ENCODE peak calls at places on chromosome 19, in ten cellular contexts. Q, P, F, E, A, Z, R, L, U and M are unnamed samples. For H3K27me3, the result is how much of the 10 kb centered on the place peaks cover.

GRCh38 chr19:48539503-48540096 is 12.4 kb upstream of the SULT2B1 start:
- DNase-seq in Q (no peak), P (no peak), F (peak), E (no peak), A (no peak), Z (peak), R (no peak), L (no peak), U (peak), M (no peak)

GRCh38 chr19:35478794-35479193 is 11.5 kb downstream of the KRTDAP start:
- DNase-seq in Q (no peak), P (no peak), F (no peak), E (no peak), A (no peak), Z (no peak), R (no peak), L (no peak), U (no peak), M (no peak)

GRCh38 chr19:38650911-38651584 is 3.6 kb downstream of the ACTN4 start:
- DNase-seq in Q (no peak), P (no peak), F (peak), E (no peak), A (no peak), Z (no peak), R (no peak), L (no peak), U (no peak), M (no peak)

GRCh38 chr19:40191836-40192646 is 815 bp downstream of the MAP3K10 start:
- DNase-seq in Q (peak), P (no peak), F (no peak), E (no peak), A (peak), Z (peak), R (no peak), L (no peak), U (peak), M (no peak)

GRCh38 chr19:14632286-14632685 is 42.4 kb downstream of the ADGRE3 start:
- DNase-seq in Q (peak), P (no peak), F (peak), E (no peak), A (no peak), Z (no peak), R (peak), L (no peak), U (no peak), M (peak)

GRCh38 chr19:5080030-5080644 is 111.2 kb downstream of the KDM4B start:
- DNase-seq in Q (no peak), P (no peak), F (no peak), E (no peak), A (no peak), Z (no peak), R (no peak), L (no peak), U (no peak), M (no peak)

GRCh38 chr19:5964816-5965565 is 12.9 kb downstream of the RANBP3 start:
- DNase-seq in Q (no peak), P (no peak), F (no peak), E (no peak), A (no peak), Z (no peak), R (no peak), L (no peak), U (no peak), M (no peak)

GRCh38 chr19:18203408-18203862 is 407 bp downstream of the RAB3A start:
- DNase-seq in Q (no peak), P (peak), F (no peak), E (no peak), A (peak), Z (no peak), R (no peak), L (peak), U (peak), M (no peak)

GRCh38 chr19:5340637-5341447 is at the start of gene PTPRS:
- DNase-seq in Q (peak), P (peak), F (peak), E (no peak), A (peak), Z (peak), R (no peak), L (peak), U (peak), M (no peak)

GRCh38 chr19:34963531-34964406 is at the start of gene ZNF792:
- DNase-seq in Q (peak), P (peak), F (peak), E (no peak), A (peak), Z (peak), R (no peak), L (peak), U (peak), M (peak)

GRCh38 chr19:38190061-38190460 is 34.0 kb downstream of the DPF1 start:
- DNase-seq in Q (no peak), P (no peak), F (no peak), E (no peak), A (no peak), Z (no peak), R (no peak), L (no peak), U (no peak), M (no peak)

GRCh38 chr19:16274466-16274865 is 50.2 kb upstream of the KLF2 start:
- DNase-seq in Q (no peak), P (no peak), F (no peak), E (no peak), A (no peak), Z (no peak), R (no peak), L (no peak), U (no peak), M (no peak)

GRCh38 chr19:4867534-4868285 is at the start of gene PLIN3:
- DNase-seq in Q (peak), P (peak), F (peak), E (peak), A (peak), Z (peak), R (peak), L (peak), U (peak), M (peak)

GRCh38 chr19:49799798-49800376 is 13.2 kb downstream of the FUZ start:
- DNase-seq in Q (peak), P (no peak), F (no peak), E (no peak), A (no peak), Z (no peak), R (no peak), L (no peak), U (no peak), M (no peak)

GRCh38 chr19:5612891-5613290 is 9.7 kb downstream of the SAFB2 start:
- DNase-seq in Q (no peak), P (no peak), F (no peak), E (no peak), A (no peak), Z (no peak), R (no peak), L (no peak), U (no peak), M (no peak)

GRCh38 chr19:45615795-45616708 is 14.0 kb upstream of the GPR4 start:
- DNase-seq in Q (peak), P (peak), F (peak), E (no peak), A (peak), Z (peak), R (peak), L (peak), U (peak), M (peak)

GRCh38 chr19:50248413-50248812 is 45.0 kb downstream of the MYH14 start:
- DNase-seq in Q (no peak), P (no peak), F (no peak), E (no peak), A (no peak), Z (no peak), R (no peak), L (no peak), U (no peak), M (no peak)

GRCh38 chr19:52640916-52641315 is 2.8 kb upstream of the ZNF83 start:
- DNase-seq in Q (peak), P (no peak), F (no peak), E (no peak), A (no peak), Z (no peak), R (no peak), L (no peak), U (no peak), M (no peak)

GRCh38 chr19:39843919-39844793 is 2.0 kb downstream of the FBL start:
- DNase-seq in Q (no peak), P (no peak), F (peak), E (no peak), A (no peak), Z (no peak), R (no peak), L (no peak), U (no peak), M (no peak)

GRCh38 chr19:31408460-31409124 is 59.4 kb upstream of the TSHZ3 start:
- DNase-seq in Q (no peak), P (no peak), F (peak), E (no peak), A (no peak), Z (no peak), R (no peak), L (no peak), U (no peak), M (peak)

GRCh38 chr19:47330466-47330869 is 1.5 kb upstream of the C5AR2 start:
- DNase-seq in Q (no peak), P (no peak), F (no peak), E (no peak), A (no peak), Z (no peak), R (no peak), L (no peak), U (no peak), M (no peak)

GRCh38 chr19:14369399-14370168 is 11.7 kb upstream of the ADGRE5 start:
- DNase-seq in Q (no peak), P (peak), F (no peak), E (no peak), A (peak), Z (no peak), R (no peak), L (no peak), U (peak), M (no peak)

GRCh38 chr19:40831502-40832430 is 18.5 kb downstream of the CYP2A6 start:
- DNase-seq in Q (no peak), P (no peak), F (peak), E (no peak), A (no peak), Z (peak), R (no peak), L (no peak), U (peak), M (no peak)

GRCh38 chr19:5624154-5624663 is 1.3 kb downstream of the SAFB start:
- DNase-seq in Q (no peak), P (no peak), F (no peak), E (no peak), A (no peak), Z (peak), R (no peak), L (peak), U (peak), M (no peak)

GRCh38 chr19:49664171-49665070 is 1.2 kb downstream of the IRF3 start:
- DNase-seq in Q (peak), P (peak), F (peak), E (peak), A (peak), Z (peak), R (no peak), L (peak), U (peak), M (no peak)

GRCh38 chr19:40613669-40614594 is 12.8 kb downstream of the LTBP4 start:
- DNase-seq in Q (peak), P (peak), F (peak), E (no peak), A (peak), Z (peak), R (peak), L (peak), U (peak), M (no peak)

GRCh38 chr19:49912965-49913685 is 15.9 kb upstream of the ATF5 start:
- DNase-seq in Q (peak), P (no peak), F (no peak), E (no peak), A (no peak), Z (no peak), R (no peak), L (no peak), U (no peak), M (no peak)

GRCh38 chr19:4971424-4971793 is 2.5 kb downstream of the KDM4B start:
- DNase-seq in Q (peak), P (no peak), F (peak), E (no peak), A (no peak), Z (peak), R (no peak), L (no peak), U (peak), M (no peak)

GRCh38 chr19:19460258-19460731 is 54.8 kb downstream of the GATAD2A start:
- DNase-seq in Q (no peak), P (peak), F (no peak), E (no peak), A (no peak), Z (no peak), R (no peak), L (no peak), U (no peak), M (no peak)

GRCh38 chr19:30224689-30225606 is 147.2 kb upstream of the ZNF536 start:
- DNase-seq in Q (no peak), P (no peak), F (no peak), E (no peak), A (no peak), Z (no peak), R (no peak), L (no peak), U (no peak), M (no peak)

GRCh38 chr19:55068803-55069136 is 5.8 kb upstream of the RDH13 start:
- DNase-seq in Q (no peak), P (no peak), F (no peak), E (no peak), A (no peak), Z (no peak), R (no peak), L (no peak), U (no peak), M (no peak)

GRCh38 chr19:55071913-55072312 is 3.8 kb upstream of the EPS8L1 start:
- DNase-seq in Q (no peak), P (no peak), F (no peak), E (no peak), A (no peak), Z (no peak), R (no peak), L (no peak), U (no peak), M (no peak)

GRCh38 chr19:55069859-55070225 is 5.8 kb upstream of the EPS8L1 start:
- DNase-seq in Q (no peak), P (no peak), F (no peak), E (no peak), A (no peak), Z (no peak), R (no peak), L (no peak), U (no peak), M (no peak)

GRCh38 chr19:55069137-55069858 is 6.3 kb upstream of the RDH13 start:
- DNase-seq in Q (peak), P (no peak), F (peak), E (no peak), A (no peak), Z (peak), R (no peak), L (no peak), U (peak), M (no peak)

DNA sequence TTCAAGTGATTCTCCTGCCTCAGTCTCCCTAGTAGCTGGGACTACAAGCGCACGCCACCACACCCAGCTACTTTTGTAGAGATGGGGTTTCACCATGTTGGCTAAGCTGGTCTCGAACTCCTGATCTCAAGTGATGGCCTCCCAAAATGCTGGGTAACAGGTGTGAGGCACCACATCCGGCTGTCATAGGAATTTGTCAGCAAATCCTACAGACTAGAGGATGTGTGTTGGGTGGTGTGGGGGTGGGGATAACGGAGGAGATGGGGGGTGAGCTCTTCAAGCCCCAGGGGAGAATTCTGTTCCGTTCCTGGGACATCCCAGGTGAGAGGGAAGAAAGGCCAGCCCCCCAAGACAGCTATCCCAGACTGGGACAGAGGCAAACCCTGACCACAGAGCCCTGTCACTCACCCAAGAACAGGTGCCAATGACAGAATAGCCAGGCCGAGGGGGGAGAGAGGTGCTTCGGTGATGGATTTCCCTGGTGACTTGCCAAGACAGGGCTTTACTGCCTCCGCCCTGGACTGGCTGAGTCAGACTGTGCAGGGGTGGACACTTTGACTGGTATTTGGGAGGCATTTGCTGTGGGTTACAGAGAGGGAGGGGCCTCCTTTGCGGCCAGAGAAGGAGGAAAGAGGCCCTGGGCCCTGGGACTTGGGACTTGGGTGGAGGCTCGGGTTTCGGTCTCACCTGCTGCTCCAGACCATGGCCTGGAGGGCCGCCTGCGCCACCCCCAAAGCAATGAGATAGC is 4.7 kb upstream of the EPS8L1 start:
- DNase-seq in Q (no peak), P (no peak), F (peak), E (no peak), A (no peak), Z (peak), R (no peak), L (no peak), U (peak), M (no peak)
- H3K27me3 ChIP-seq in Q (under half), P (under half), F (under half), E (under half), A (half or more), Z (under half), R (under half), L (half or more), U (under half), M (under half)

GRCh38 chr19:11479470-11480080 is 1.3 kb downstream of the ELAVL3 start:
- DNase-seq in Q (peak), P (no peak), F (no peak), E (no peak), A (no peak), Z (no peak), R (no peak), L (peak), U (peak), M (no peak)
- H3K27me3 ChIP-seq in Q (under half), P (under half), F (under half), E (under half), A (under half), Z (under half), R (under half), L (half or more), U (half or more), M (under half)

DNA sequence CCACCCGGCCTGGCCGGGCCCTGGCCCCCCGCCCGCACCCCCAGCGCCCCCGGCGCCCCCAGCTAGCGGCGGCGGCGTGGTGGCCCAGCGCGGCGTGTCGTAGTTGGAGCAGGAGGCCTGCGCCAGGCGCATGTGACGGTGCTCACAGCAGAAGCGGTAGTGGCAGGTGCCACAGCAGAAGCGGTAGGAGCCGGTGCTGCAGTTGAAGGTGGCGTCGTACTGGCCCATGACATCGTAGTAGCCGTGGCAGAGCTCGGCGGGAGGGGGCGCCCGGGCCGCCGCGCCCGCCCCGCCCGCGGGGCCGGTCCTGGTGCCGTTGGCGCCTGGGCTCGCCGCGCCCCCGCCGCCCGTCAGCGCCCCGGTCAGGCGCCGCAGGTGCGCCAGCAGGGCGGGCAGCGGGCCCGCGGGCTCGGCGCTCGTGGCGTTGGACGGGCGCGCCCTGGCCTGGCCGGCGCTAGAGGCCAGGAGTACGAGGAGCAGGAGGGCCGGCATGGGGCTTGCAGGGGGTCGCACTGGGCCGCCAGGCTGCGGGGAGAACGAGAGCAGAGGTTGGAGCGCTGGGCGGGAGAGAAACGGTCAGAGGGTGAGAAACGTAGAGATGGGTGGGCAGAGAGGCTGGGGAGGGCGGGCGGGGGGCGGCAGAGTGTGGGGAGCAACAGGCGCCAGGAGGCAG is 592 bp downstream of the SHISA7 start:
- DNase-seq in Q (peak), P (no peak), F (no peak), E (no peak), A (no peak), Z (no peak), R (no peak), L (no peak), U (no peak), M (no peak)
- H3K27me3 ChIP-seq in Q (under half), P (under half), F (under half), E (under half), A (half or more), Z (half or more), R (under half), L (half or more), U (half or more), M (under half)

DNA sequence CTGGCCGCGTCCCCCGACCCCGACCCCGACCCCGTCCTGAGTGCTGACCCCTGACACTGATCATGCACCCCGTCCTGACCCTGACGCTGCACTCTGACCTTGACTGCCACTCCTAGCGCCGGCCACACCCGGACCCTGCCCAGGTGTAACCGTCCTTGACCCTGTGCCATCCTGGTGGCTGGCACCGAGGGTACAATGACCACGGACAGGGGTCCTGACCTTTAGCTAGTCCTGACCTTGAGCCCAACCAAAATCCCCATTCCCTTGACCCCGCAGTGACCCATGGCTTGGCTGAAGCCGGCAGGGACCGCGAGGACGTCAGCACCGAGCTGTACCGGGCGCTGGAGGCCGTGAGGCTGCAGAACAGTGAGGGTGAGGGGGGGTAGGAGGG is 25.9 kb downstream of the CLEC4M start:
- DNase-seq in Q (no peak), P (no peak), F (no peak), E (no peak), A (no peak), Z (no peak), R (no peak), L (no peak), U (no peak), M (no peak)
- H3K27me3 ChIP-seq in Q (under half), P (under half), F (under half), E (under half), A (under half), Z (under half), R (under half), L (half or more), U (half or more), M (under half)

GRCh38 chr19:41920878-41921277 is 7.4 kb downstream of the ERFL start:
- DNase-seq in Q (no peak), P (no peak), F (no peak), E (no peak), A (no peak), Z (no peak), R (no peak), L (no peak), U (no peak), M (no peak)

GRCh38 chr19:41923045-41923788 is 5.0 kb downstream of the ERFL start:
- DNase-seq in Q (no peak), P (no peak), F (no peak), E (no peak), A (no peak), Z (no peak), R (no peak), L (no peak), U (no peak), M (no peak)

GRCh38 chr19:41921280-41922219 is 6.7 kb downstream of the ERFL start:
- DNase-seq in Q (no peak), P (no peak), F (no peak), E (no peak), A (no peak), Z (no peak), R (no peak), L (no peak), U (no peak), M (no peak)

GRCh38 chr19:41922585-41922984 is 5.7 kb downstream of the ERFL start:
- DNase-seq in Q (no peak), P (no peak), F (no peak), E (no peak), A (no peak), Z (no peak), R (no peak), L (no peak), U (no peak), M (no peak)

DNA sequence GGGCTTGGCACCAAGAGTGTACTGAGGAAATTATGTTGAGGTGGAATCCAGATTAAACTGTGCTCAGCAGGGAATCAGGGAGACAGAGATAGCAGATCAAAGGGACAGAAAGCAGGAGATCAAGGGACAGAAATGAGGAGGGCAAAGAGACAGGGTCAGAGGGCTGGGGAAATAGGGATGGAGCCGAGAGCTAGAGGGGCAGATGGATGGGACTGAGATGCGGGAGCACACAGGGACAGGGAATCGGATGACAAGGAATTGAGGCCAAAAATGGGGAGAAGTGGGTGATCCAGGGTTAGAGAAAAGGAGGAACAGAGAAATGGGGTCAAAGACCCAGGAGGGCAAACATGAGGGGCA is 6.1 kb downstream of the ERFL start:
- DNase-seq in Q (no peak), P (no peak), F (no peak), E (no peak), A (no peak), Z (no peak), R (no peak), L (no peak), U (no peak), M (no peak)
- H3K27me3 ChIP-seq in Q (half or more), P (under half), F (under half), E (under half), A (under half), Z (half or more), R (under half), L (half or more), U (half or more), M (half or more)